ENCODE peak calls at places on chromosomes 7 and 10, in four cellular contexts. O is sigmoid colon, H is suprapubic skin, D is cardiac muscle cell. X is an unnamed sample.

GRCh38 chr10:2978574-2979266 is 88.6 kb upstream of the PFKP start:
- DNase-seq in O (no peak), H (no peak), D (no peak), X (no peak)

GRCh38 chr7:31958216-31958615 is 112.0 kb downstream of the PDE1C start:
- DNase-seq in O (no peak), H (no peak), D (peak), X (peak)

GRCh38 chr7:103752995-103753394 is 236.5 kb downstream of the RELN start:
- DNase-seq in O (no peak), H (no peak), D (peak), X (no peak)

GRCh38 chr7:93176961-93177580 is 28.9 kb upstream of the SAMD9L start:
- DNase-seq in O (no peak), H (no peak), D (no peak), X (no peak)

GRCh38 chr10:60003709-60004191 is 97.4 kb upstream of the CCDC6 start:
- DNase-seq in O (no peak), H (no peak), D (peak), X (no peak)

GRCh38 chr7:6272481-6273323 is at the start of gene CYTH3:
- DNase-seq in O (peak), H (peak), D (peak), X (no peak)

GRCh38 chr7:23065974-23066373 is 39.6 kb upstream of the KLHL7 start:
- DNase-seq in O (no peak), H (no peak), D (peak), X (no peak)

GRCh38 chr7:31883761-31884164 is 186.4 kb downstream of the PDE1C start:
- DNase-seq in O (no peak), H (no peak), D (peak), X (no peak)

GRCh38 chr10:130968511-130968910 is 343.0 kb downstream of the TCERG1L start:
- DNase-seq in O (no peak), H (no peak), D (no peak), X (no peak)

GRCh38 chr7:135929249-135929648 is 47.9 kb downstream of the MTPN start:
- DNase-seq in O (no peak), H (no peak), D (peak), X (no peak)

GRCh38 chr10:33134011-33134751 is 176.2 kb upstream of the ITGB1 start:
- DNase-seq in O (peak), H (no peak), D (peak), X (no peak)

GRCh38 chr7:135509589-135509838 is 388 bp downstream of the CNOT4 start:
- DNase-seq in O (no peak), H (no peak), D (peak), X (no peak)

GRCh38 chr7:3043544-3044395 is at the start of gene CARD11:
- DNase-seq in O (no peak), H (peak), D (peak), X (no peak)

GRCh38 chr10:61850376-61850775 is 51.1 kb upstream of the ARID5B start:
- DNase-seq in O (no peak), H (no peak), D (no peak), X (no peak)

GRCh38 chr7:159093351-159093971 is 51.2 kb downstream of the VIPR2 start:
- DNase-seq in O (peak), H (peak), D (no peak), X (no peak)

GRCh38 chr10:15084502-15084922 is 4.1 kb downstream of the ACBD7 start:
- DNase-seq in O (no peak), H (no peak), D (peak), X (peak)

GRCh38 chr7:2446676-2447075 is 29.5 kb downstream of the GRIFIN start:
- DNase-seq in O (no peak), H (no peak), D (no peak), X (no peak)

GRCh38 chr7:423312-424260 is 96.1 kb downstream of the PDGFA start:
- DNase-seq in O (no peak), H (no peak), D (no peak), X (no peak)

GRCh38 chr7:95927781-95928180 is 155.4 kb downstream of the DYNC1I1 start:
- DNase-seq in O (no peak), H (no peak), D (no peak), X (no peak)

GRCh38 chr10:88366772-88367171 is 216.3 kb downstream of the RNLS start:
- DNase-seq in O (no peak), H (no peak), D (no peak), X (no peak)

GRCh38 chr10:132963430-132963960 is 21.1 kb upstream of the CFAP46 start:
- DNase-seq in O (peak), H (no peak), D (no peak), X (no peak)

GRCh38 chr10:103911021-103911459 is 6.9 kb downstream of the STN1 start:
- DNase-seq in O (no peak), H (no peak), D (no peak), X (no peak)

GRCh38 chr10:88322336-88323063 is 260.6 kb downstream of the RNLS start:
- DNase-seq in O (no peak), H (no peak), D (no peak), X (no peak)

GRCh38 chr7:16660702-16661464 is 14.9 kb downstream of the BZW2 start:
- DNase-seq in O (no peak), H (no peak), D (peak), X (peak)

GRCh38 chr7:115015619-115016018 is 93.7 kb downstream of the MDFIC start:
- DNase-seq in O (no peak), H (no peak), D (peak), X (peak)

GRCh38 chr10:788796-789748 is 99.6 kb upstream of the DIP2C start:
- DNase-seq in O (peak), H (peak), D (no peak), X (peak)

GRCh38 chr7:105591522-105591921 is 10.2 kb upstream of the EFCAB10 start:
- DNase-seq in O (no peak), H (no peak), D (no peak), X (no peak)
- TF ChIP-seq CTCF in O (no peak), H (no peak), D (no peak), X (no peak)

GRCh38 chr7:143359769-143360168 is 2.7 kb downstream of the FAM131B start:
- DNase-seq in O (no peak), H (no peak), D (no peak), X (no peak)

GRCh38 chr7:143361552-143362125 is 874 bp downstream of the FAM131B start:
- DNase-seq in O (peak), H (no peak), D (no peak), X (no peak)

GRCh38 chr7:143363011-143363937 is 761 bp upstream of the FAM131B start:
- DNase-seq in O (no peak), H (peak), D (no peak), X (no peak)

GRCh38 chr7:143362126-143362961 is at the start of gene FAM131B:
- DNase-seq in O (peak), H (peak), D (peak), X (no peak)

GRCh38 chr7:143360788-143361551 is 1.5 kb downstream of the FAM131B start:
- DNase-seq in O (peak), H (no peak), D (no peak), X (no peak)
- H3K27ac ChIP-seq in O (peak), H (no peak), D (no peak), X (no peak)

GRCh38 chr7:39392151-39392550 is 174.1 kb upstream of the YAE1 start:
- DNase-seq in O (no peak), H (no peak), D (no peak), X (no peak)
- H3K4me3 ChIP-seq in O (no peak), H (no peak), D (no peak), X (no peak)

GRCh38 chr10:120940299-120940900 is 89.2 kb downstream of the WDR11 start:
- DNase-seq in O (peak), H (no peak), D (no peak), X (no peak)
- TF ChIP-seq CTCF in O (no peak), H (no peak), D (no peak), X (no peak)

GRCh38 chr7:45033931-45034290 is 33.9 kb downstream of the CCM2 start:
- DNase-seq in O (no peak), H (no peak), D (no peak), X (no peak)
- H3K27ac ChIP-seq in O (no peak), H (peak), D (no peak), X (no peak)